ENCODE peak calls at places on chromosomes 5 and 9, in six cellular contexts. One of them, this sample, is unnamed. For H3K4me1 and H3K36me3, the result is how much of the 10 kb centered on the place peaks cover.

GRCh38 chr5:179268399-179268952 is 76.8 kb downstream of the ADAMTS2 start:
- DNase-seq in OCI-LY7: no peak
- DNase-seq in stomach: peak
- DNase-seq in upper lobe of right lung: peak
- DNase-seq in fibroblast of lung: no peak
- DNase-seq in uterus: no peak
- DNase-seq in this sample: no peak

GRCh38 chr5:54295658-54296276 is 14.6 kb downstream of the ARL15 start:
- DNase-seq in stomach: no peak
- DNase-seq in upper lobe of right lung: no peak
- DNase-seq in fibroblast of lung: no peak
- DNase-seq in uterus: no peak
- DNase-seq in OCI-LY7: peak
- DNase-seq in this sample: no peak

GRCh38 chr9:29390859-29391258 is 1817.6 kb upstream of the C9orf72 start:
- DNase-seq in fibroblast of lung: no peak
- DNase-seq in upper lobe of right lung: no peak
- DNase-seq in stomach: no peak
- DNase-seq in OCI-LY7: no peak
- DNase-seq in uterus: no peak
- DNase-seq in this sample: no peak

GRCh38 chr5:173670130-173670591 is 53.7 kb upstream of the BOD1 start:
- DNase-seq in upper lobe of right lung: no peak
- DNase-seq in stomach: peak
- DNase-seq in uterus: no peak
- DNase-seq in fibroblast of lung: peak
- DNase-seq in OCI-LY7: no peak
- DNase-seq in this sample: no peak

GRCh38 chr5:174145821-174146220 is 100.3 kb downstream of the NSG2 start:
- DNase-seq in OCI-LY7: peak
- DNase-seq in fibroblast of lung: peak
- DNase-seq in uterus: no peak
- DNase-seq in stomach: no peak
- DNase-seq in upper lobe of right lung: no peak
- DNase-seq in this sample: no peak

GRCh38 chr5:17075196-17075595 is 139.1 kb upstream of the MYO10 start:
- DNase-seq in stomach: no peak
- DNase-seq in fibroblast of lung: no peak
- DNase-seq in uterus: no peak
- DNase-seq in OCI-LY7: no peak
- DNase-seq in upper lobe of right lung: no peak
- DNase-seq in this sample: no peak

GRCh38 chr5:151093476-151093889 is 12.6 kb upstream of the TNIP1 start:
- DNase-seq in upper lobe of right lung: no peak
- DNase-seq in stomach: no peak
- DNase-seq in OCI-LY7: no peak
- DNase-seq in uterus: no peak
- DNase-seq in fibroblast of lung: peak
- DNase-seq in this sample: no peak

GRCh38 chr9:7402704-7403389 is 396.7 kb downstream of the DMAC1 start:
- DNase-seq in uterus: no peak
- DNase-seq in fibroblast of lung: peak
- DNase-seq in stomach: no peak
- DNase-seq in upper lobe of right lung: no peak
- DNase-seq in OCI-LY7: no peak
- DNase-seq in this sample: no peak

GRCh38 chr5:98031496-98031895 is 742.0 kb upstream of the RGMB start:
- DNase-seq in stomach: no peak
- DNase-seq in uterus: no peak
- DNase-seq in OCI-LY7: no peak
- DNase-seq in fibroblast of lung: no peak
- DNase-seq in upper lobe of right lung: no peak
- DNase-seq in this sample: no peak

GRCh38 chr9:77156646-77157371 is 20.5 kb upstream of the VPS13A start:
- DNase-seq in stomach: no peak
- DNase-seq in upper lobe of right lung: no peak
- DNase-seq in OCI-LY7: no peak
- DNase-seq in uterus: no peak
- DNase-seq in fibroblast of lung: no peak
- DNase-seq in this sample: no peak

GRCh38 chr9:87950765-87951488 is 23.4 kb downstream of the CDK20 start:
- DNase-seq in OCI-LY7: peak
- DNase-seq in fibroblast of lung: peak
- DNase-seq in stomach: no peak
- DNase-seq in upper lobe of right lung: no peak
- DNase-seq in uterus: no peak
- DNase-seq in this sample: no peak

GRCh38 chr5:82351754-82352145 is 73.6 kb upstream of the RPS23 start:
- DNase-seq in fibroblast of lung: peak
- DNase-seq in OCI-LY7: peak
- DNase-seq in upper lobe of right lung: no peak
- DNase-seq in uterus: no peak
- DNase-seq in stomach: no peak
- DNase-seq in this sample: no peak

GRCh38 chr9:129367287-129367686 is 189.2 kb upstream of the IER5L start:
- DNase-seq in OCI-LY7: no peak
- DNase-seq in fibroblast of lung: no peak
- DNase-seq in upper lobe of right lung: no peak
- DNase-seq in uterus: no peak
- DNase-seq in stomach: no peak
- DNase-seq in this sample: no peak

GRCh38 chr5:154901276-154901675 is 36.7 kb downstream of the GEMIN5 start:
- DNase-seq in stomach: no peak
- DNase-seq in uterus: no peak
- DNase-seq in upper lobe of right lung: no peak
- DNase-seq in fibroblast of lung: peak
- DNase-seq in OCI-LY7: no peak
- DNase-seq in this sample: no peak

GRCh38 chr5:136467632-136468031 is 102.3 kb upstream of the TRPC7 start:
- DNase-seq in uterus: no peak
- DNase-seq in stomach: no peak
- DNase-seq in upper lobe of right lung: no peak
- DNase-seq in OCI-LY7: no peak
- DNase-seq in fibroblast of lung: no peak
- DNase-seq in this sample: no peak

GRCh38 chr9:22037954-22038690 is 29.0 kb upstream of the CDKN2B start:
- DNase-seq in uterus: no peak
- DNase-seq in fibroblast of lung: no peak
- DNase-seq in upper lobe of right lung: no peak
- DNase-seq in stomach: no peak
- DNase-seq in OCI-LY7: peak
- DNase-seq in this sample: no peak
- H3K4me1 ChIP-seq in uterus: under half
- H3K4me1 ChIP-seq in fibroblast of lung: under half
- H3K4me1 ChIP-seq in upper lobe of right lung: under half
- H3K4me1 ChIP-seq in stomach: under half
- H3K4me1 ChIP-seq in OCI-LY7: under half
- H3K4me1 ChIP-seq in this sample: under half

DNA sequence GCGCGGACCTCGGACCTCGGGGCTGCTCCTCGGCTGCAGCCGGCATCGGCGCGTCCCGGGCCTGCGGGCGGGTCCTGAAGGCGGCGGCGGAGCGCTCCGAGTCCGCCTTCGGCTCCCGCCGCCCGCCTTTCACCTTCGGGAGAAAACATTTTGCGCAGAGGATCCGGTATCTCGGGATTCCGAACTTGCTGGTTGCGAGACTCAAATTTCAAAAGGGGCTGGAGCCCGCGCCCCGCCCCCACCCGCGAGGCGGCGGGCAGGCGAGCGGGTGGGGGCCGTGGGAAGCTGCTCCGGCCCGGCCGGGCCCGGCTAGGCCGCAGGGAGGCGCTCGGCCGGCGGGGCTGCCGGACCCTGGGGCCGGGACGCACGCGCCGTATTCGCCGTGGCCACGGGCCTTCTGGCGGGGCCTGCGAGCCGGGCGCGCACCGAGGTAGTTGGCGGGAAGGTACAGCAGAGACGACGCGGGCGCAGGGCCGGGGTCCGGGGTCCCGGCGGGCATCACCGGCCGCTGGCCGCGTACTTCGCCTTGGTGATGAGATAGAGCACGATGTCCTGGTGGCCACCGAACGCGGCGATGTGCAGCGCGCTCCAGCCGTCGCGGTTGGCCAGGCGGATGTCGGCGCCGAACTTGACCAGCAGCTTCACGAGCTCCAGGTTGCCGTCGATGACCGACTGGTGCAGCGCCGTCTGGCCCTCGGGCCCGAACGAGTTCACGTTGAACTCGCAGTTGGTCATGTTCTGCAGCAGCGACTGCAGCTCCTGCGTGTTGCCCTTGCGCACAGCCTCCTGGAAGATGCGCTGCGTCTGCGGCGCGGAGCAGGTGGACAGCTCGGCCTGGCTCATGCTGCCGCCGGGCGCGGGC is 754 bp downstream of the NRARP start:
- DNase-seq in upper lobe of right lung: peak
- DNase-seq in stomach: peak
- DNase-seq in OCI-LY7: no peak
- DNase-seq in uterus: no peak
- DNase-seq in fibroblast of lung: peak
- DNase-seq in this sample: peak
- TF ChIP-seq CTCF in upper lobe of right lung: no peak
- TF ChIP-seq CTCF in stomach: no peak
- TF ChIP-seq CTCF in OCI-LY7: peak
- TF ChIP-seq CTCF in uterus: peak
- TF ChIP-seq CTCF in fibroblast of lung: no peak
- TF ChIP-seq CTCF in this sample: peak

GRCh38 chr5:149829954-149830353 is 99.8 kb downstream of the PPARGC1B start:
- DNase-seq in uterus: no peak
- DNase-seq in stomach: no peak
- DNase-seq in OCI-LY7: peak
- DNase-seq in upper lobe of right lung: no peak
- DNase-seq in fibroblast of lung: no peak
- DNase-seq in this sample: no peak

GRCh38 chr5:149826574-149826973 is 96.5 kb downstream of the PPARGC1B start:
- DNase-seq in OCI-LY7: no peak
- DNase-seq in uterus: peak
- DNase-seq in stomach: no peak
- DNase-seq in upper lobe of right lung: no peak
- DNase-seq in fibroblast of lung: peak
- DNase-seq in this sample: no peak

GRCh38 chr5:149827501-149827990 is 97.4 kb downstream of the PPARGC1B start:
- DNase-seq in fibroblast of lung: no peak
- DNase-seq in OCI-LY7: no peak
- DNase-seq in uterus: no peak
- DNase-seq in stomach: no peak
- DNase-seq in upper lobe of right lung: no peak
- DNase-seq in this sample: no peak

GRCh38 chr5:149827086-149827485 is 97.0 kb downstream of the PPARGC1B start:
- DNase-seq in fibroblast of lung: no peak
- DNase-seq in OCI-LY7: no peak
- DNase-seq in upper lobe of right lung: no peak
- DNase-seq in uterus: no peak
- DNase-seq in stomach: no peak
- DNase-seq in this sample: no peak

DNA sequence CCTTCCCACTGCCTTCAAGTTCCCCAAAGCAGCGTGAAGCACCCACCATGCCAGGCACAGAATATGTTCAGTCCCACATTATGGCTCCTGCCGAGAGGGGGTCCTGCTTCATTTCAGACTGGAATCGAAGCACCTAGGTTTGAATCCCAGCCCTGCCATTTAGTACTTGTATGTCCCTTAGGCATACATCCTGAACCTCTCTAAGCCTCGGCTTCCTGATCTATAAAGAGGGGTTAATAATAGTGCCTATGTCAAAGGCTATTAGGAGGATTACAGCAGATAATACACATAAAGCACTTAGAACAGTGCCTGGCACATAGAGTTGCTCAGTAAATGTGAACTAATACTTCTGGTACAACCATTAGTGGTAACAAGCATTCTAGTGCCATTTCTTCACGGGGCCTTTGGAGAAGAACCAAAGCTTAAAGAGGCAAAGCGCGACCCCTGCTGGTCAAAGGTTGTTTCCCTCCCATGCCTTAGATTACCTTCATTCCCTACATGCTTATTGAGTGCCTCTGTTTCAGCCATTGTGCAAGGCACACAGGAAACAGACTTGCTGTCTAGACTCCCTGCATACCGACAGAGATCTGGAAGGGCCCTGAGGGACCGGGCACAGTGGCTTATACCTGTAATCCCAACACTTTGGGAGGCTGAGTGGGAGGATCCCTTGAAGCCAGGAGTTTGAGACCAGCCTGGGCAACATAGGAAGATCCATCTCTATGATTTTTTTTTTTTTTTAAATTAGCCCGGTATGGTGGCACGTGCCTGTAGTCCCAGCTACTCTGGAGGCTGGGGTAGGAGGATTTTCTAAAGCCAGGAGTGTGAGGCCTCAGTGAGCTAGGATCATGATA is 98.3 kb downstream of the PPARGC1B start:
- DNase-seq in stomach: peak
- DNase-seq in fibroblast of lung: peak
- DNase-seq in OCI-LY7: peak
- DNase-seq in upper lobe of right lung: peak
- DNase-seq in uterus: peak
- DNase-seq in this sample: peak
- H3K36me3 ChIP-seq in stomach: half or more
- H3K36me3 ChIP-seq in fibroblast of lung: under half
- H3K36me3 ChIP-seq in OCI-LY7: under half
- H3K36me3 ChIP-seq in upper lobe of right lung: under half
- H3K36me3 ChIP-seq in uterus: under half
- H3K36me3 ChIP-seq in this sample: under half

DNA sequence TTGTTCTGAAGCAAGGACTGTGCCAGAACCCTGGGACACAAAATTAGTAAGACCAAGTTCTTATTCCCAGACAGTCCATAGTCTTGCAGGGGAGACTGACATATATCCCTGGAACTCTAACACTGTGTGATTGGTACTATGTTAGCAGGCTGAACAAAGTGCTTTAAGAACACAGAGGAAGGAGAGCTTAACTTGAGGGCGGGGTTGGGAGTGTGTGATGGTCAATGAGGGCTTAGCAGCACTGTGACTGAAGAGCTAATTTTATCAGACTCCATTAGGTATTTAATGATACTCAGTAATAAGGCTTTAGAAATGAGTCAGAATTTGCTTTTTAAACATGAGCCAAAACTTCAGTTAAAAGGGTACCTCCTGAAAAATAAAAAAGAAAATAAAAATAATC is 14.9 kb upstream of the SPATA24 start:
- DNase-seq in upper lobe of right lung: no peak
- DNase-seq in OCI-LY7: no peak
- DNase-seq in uterus: no peak
- DNase-seq in fibroblast of lung: no peak
- DNase-seq in stomach: no peak
- DNase-seq in this sample: no peak
- H3K4me1 ChIP-seq in upper lobe of right lung: under half
- H3K4me1 ChIP-seq in OCI-LY7: under half
- H3K4me1 ChIP-seq in uterus: under half
- H3K4me1 ChIP-seq in fibroblast of lung: under half
- H3K4me1 ChIP-seq in stomach: under half
- H3K4me1 ChIP-seq in this sample: half or more

DNA sequence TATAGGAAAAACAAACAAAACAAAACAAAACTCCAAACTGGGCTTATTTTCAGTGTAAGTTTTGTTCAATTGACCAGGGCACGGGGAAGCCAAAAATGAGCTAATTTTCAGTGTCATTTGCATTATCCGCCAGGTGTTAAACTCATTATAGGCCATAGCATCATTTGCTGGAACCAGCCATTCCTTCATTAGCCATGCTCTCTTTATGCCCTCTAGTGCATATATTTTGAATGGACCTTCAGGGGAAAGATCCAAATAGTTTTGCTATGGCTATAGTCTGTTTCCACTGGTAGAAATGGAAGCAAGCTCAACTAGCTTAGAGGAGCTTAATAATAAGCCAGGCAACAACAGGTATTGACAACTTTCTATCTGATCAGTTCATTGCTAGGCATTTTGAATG is 1205.3 kb upstream of the DMAC1 start:
- DNase-seq in upper lobe of right lung: no peak
- DNase-seq in fibroblast of lung: no peak
- DNase-seq in uterus: no peak
- DNase-seq in OCI-LY7: no peak
- DNase-seq in stomach: no peak
- DNase-seq in this sample: no peak
- TF ChIP-seq CTCF in upper lobe of right lung: no peak
- TF ChIP-seq CTCF in fibroblast of lung: peak
- TF ChIP-seq CTCF in uterus: no peak
- TF ChIP-seq CTCF in OCI-LY7: no peak
- TF ChIP-seq CTCF in stomach: no peak
- TF ChIP-seq CTCF in this sample: no peak

This sample was measured in psoas muscle.